ENCODE peak calls at places on chromosomes 3 and 15, in nine cellular contexts. S, Y, Q, W, D, T, H, Z and M are unnamed samples.

GRCh38 chr3:48469046-48469915 is 22.7 kb downstream of the ATRIP start:
- DNase-seq in Z (no peak), S (no peak), T (no peak), D (no peak), W (no peak), Y (no peak), Q (no peak), H (no peak), M (no peak)

GRCh38 chr3:48397767-48398681 is 26.0 kb downstream of the FBXW12 start:
- DNase-seq in W (no peak), S (peak), Q (no peak), Y (no peak), D (no peak), T (no peak), H (no peak), Z (no peak), M (no peak)

GRCh38 chr3:126397610-126398422 is 3.1 kb downstream of the CFAP100 start:
- DNase-seq in H (no peak), Q (no peak), D (no peak), Y (no peak), Z (no peak), T (no peak), S (no peak), W (no peak), M (no peak)

GRCh38 chr3:86830566-86830965 is 160.4 kb downstream of the VGLL3 start:
- DNase-seq in W (no peak), D (no peak), H (no peak), S (no peak), T (no peak), Y (no peak), Q (no peak), Z (no peak), M (no peak)

GRCh38 chr15:39108021-39108420 is 472.9 kb upstream of the THBS1 start:
- DNase-seq in Q (no peak), D (no peak), H (no peak), Y (no peak), Z (no peak), W (no peak), T (no peak), S (no peak), M (no peak)

GRCh38 chr3:143832433-143832832 is 15.8 kb downstream of the SLC9A9 start:
- DNase-seq in Z (no peak), S (no peak), D (no peak), Y (no peak), H (no peak), Q (no peak), W (no peak), T (no peak), M (no peak)

GRCh38 chr3:9056581-9056980 is 93.3 kb upstream of the RAD18 start:
- DNase-seq in T (no peak), H (no peak), Y (no peak), D (no peak), Q (no peak), W (no peak), Z (no peak), S (no peak), M (no peak)

GRCh38 chr3:99929409-99930139 is 111.9 kb downstream of the CMSS1 start:
- DNase-seq in S (peak), Q (peak), T (no peak), D (no peak), Y (peak), W (no peak), H (no peak), Z (no peak), M (no peak)

GRCh38 chr3:55167586-55168317 is 239.9 kb upstream of the LRTM1 start:
- DNase-seq in T (no peak), Z (no peak), D (no peak), Y (no peak), S (no peak), H (no peak), W (no peak), Q (no peak), M (no peak)

GRCh38 chr3:39106281-39107055 is 959 bp downstream of the GORASP1 start:
- DNase-seq in T (no peak), W (no peak), S (no peak), H (no peak), Q (peak), Y (no peak), D (no peak), Z (no peak), M (peak)

GRCh38 chr3:127115691-127116351 is 77.1 kb upstream of the PRR23E start:
- DNase-seq in W (no peak), Y (no peak), Q (no peak), Z (no peak), D (no peak), T (peak), S (no peak), H (no peak), M (no peak)

GRCh38 chr15:67399925-67400324 is 121.0 kb upstream of the C15orf61 start:
- DNase-seq in T (no peak), Q (no peak), S (no peak), H (no peak), Y (no peak), D (no peak), W (no peak), Z (no peak), M (no peak)

GRCh38 chr3:187941135-187941847 is 196.0 kb upstream of the BCL6 start:
- DNase-seq in Q (no peak), W (no peak), D (no peak), H (no peak), S (no peak), Y (no peak), T (no peak), Z (no peak), M (no peak)

GRCh38 chr3:23002846-23003800 is 200.0 kb upstream of the UBE2E2 start:
- DNase-seq in S (no peak), H (no peak), T (no peak), Y (no peak), D (no peak), Z (no peak), Q (no peak), W (no peak), M (no peak)

GRCh38 chr15:33994005-33994615 is 25.8 kb downstream of the CHRM5 start:
- DNase-seq in Y (no peak), T (no peak), S (no peak), D (no peak), Z (no peak), W (no peak), Q (peak), H (no peak), M (peak)